ENCODE peak calls at places on chromosomes 5 and 9, in five cellular contexts. X is HL-60, Z is mammary epithelial cell, H is cardiac muscle cell, M is left ventricle myocardium inferior. I is an unnamed sample.

GRCh38 chr5:135669416-135669815 is 90.6 kb upstream of the CXCL14 start:
- DNase-seq in X (no peak), Z (no peak), H (no peak), M (no peak), I (no peak)

GRCh38 chr5:122316652-122317051 is 4.6 kb downstream of the SNCAIP start:
- DNase-seq in X (no peak), Z (no peak), H (no peak), M (no peak), I (no peak)

GRCh38 chr5:79020861-79021561 is 35.9 kb upstream of the ARSB start:
- DNase-seq in X (peak), Z (peak), H (peak), M (peak), I (peak)

GRCh38 chr5:42242829-42243485 is 180.3 kb upstream of the GHR start:
- DNase-seq in X (no peak), Z (no peak), H (no peak), M (no peak), I (no peak)

GRCh38 chr5:685262-686171 is 7.6 kb downstream of the TPPP start:
- DNase-seq in X (no peak), Z (no peak), H (no peak), M (peak), I (no peak)

GRCh38 chr9:127549771-127550170 is 62.3 kb upstream of the STXBP1 start:
- DNase-seq in X (no peak), Z (no peak), H (no peak), M (no peak), I (no peak)

GRCh38 chr5:78757269-78758053 is 108.9 kb upstream of the LHFPL2 start:
- DNase-seq in X (no peak), Z (no peak), H (no peak), M (peak), I (no peak)

GRCh38 chr9:137370865-137371520 is 52.0 kb downstream of the EXD3 start:
- DNase-seq in X (no peak), Z (no peak), H (no peak), M (no peak), I (no peak)

GRCh38 chr9:85431396-85432102 is 310.2 kb downstream of the AGTPBP1 start:
- DNase-seq in X (no peak), Z (peak), H (no peak), M (no peak), I (peak)

GRCh38 chr9:107487521-107488399 is 1.8 kb downstream of the KLF4 start:
- DNase-seq in X (peak), Z (no peak), H (peak), M (peak), I (no peak)

GRCh38 chr9:32877639-32878217 is 94.4 kb downstream of the TMEM215 start:
- DNase-seq in X (no peak), Z (no peak), H (no peak), M (no peak), I (no peak)

GRCh38 chr9:21095561-21095960 is 17.8 kb upstream of the IFNB1 start:
- DNase-seq in X (no peak), Z (no peak), H (no peak), M (no peak), I (no peak)

GRCh38 chr5:168773231-168773630 is 194.1 kb upstream of the PANK3 start:
- DNase-seq in X (no peak), Z (no peak), H (no peak), M (no peak), I (no peak)

GRCh38 chr5:143554918-143555477 is 151.5 kb upstream of the NR3C1 start:
- DNase-seq in X (peak), Z (no peak), H (no peak), M (no peak), I (no peak)

GRCh38 chr5:112247930-112248329 is 171.1 kb downstream of the EPB41L4A start:
- DNase-seq in X (no peak), Z (no peak), H (no peak), M (no peak), I (no peak)

GRCh38 chr9:37512439-37512838 is 26.7 kb downstream of the POLR1E start:
- DNase-seq in X (no peak), Z (no peak), H (no peak), M (no peak), I (no peak)

GRCh38 chr9:73219985-73220626 is 68.4 kb downstream of the ANXA1 start:
- DNase-seq in X (peak), Z (peak), H (no peak), M (no peak), I (peak)

GRCh38 chr9:135884328-135885035 is 22.9 kb downstream of the CAMSAP1 start:
- DNase-seq in X (no peak), Z (no peak), H (no peak), M (no peak), I (no peak)

GRCh38 chr9:128192601-128193371 is 1.4 kb upstream of the CIZ1 start:
- DNase-seq in X (no peak), Z (peak), H (no peak), M (peak), I (peak)

GRCh38 chr9:19161257-19162025 is 34.1 kb upstream of the PLIN2 start:
- DNase-seq in X (peak), Z (peak), H (no peak), M (no peak), I (peak)

GRCh38 chr9:86353591-86354047 is 591 bp downstream of the TUT7 start:
- DNase-seq in X (peak), Z (peak), H (peak), M (no peak), I (no peak)

GRCh38 chr5:143576721-143577484 is 173.4 kb upstream of the NR3C1 start:
- DNase-seq in X (no peak), Z (peak), H (no peak), M (no peak), I (no peak)

GRCh38 chr9:34990908-34991832 is 1.6 kb downstream of the DNAJB5 start:
- DNase-seq in X (no peak), Z (no peak), H (no peak), M (no peak), I (no peak)

GRCh38 chr9:87950765-87951488 is 23.4 kb downstream of the CDK20 start:
- DNase-seq in X (peak), Z (peak), H (peak), M (no peak), I (no peak)

GRCh38 chr5:42876375-42876844 is 64.7 kb upstream of the SELENOP start:
- DNase-seq in X (no peak), Z (no peak), H (no peak), M (no peak), I (no peak)

GRCh38 chr5:165882099-165882498 is 2376.7 kb downstream of the MAT2B start:
- DNase-seq in X (no peak), Z (no peak), H (no peak), M (no peak), I (no peak)

GRCh38 chr9:105672711-105673234 is 10.5 kb downstream of the TAL2 start:
- DNase-seq in X (peak), Z (no peak), H (no peak), M (no peak), I (no peak)

GRCh38 chr9:91033802-91034201 is 232.2 kb downstream of the SYK start:
- DNase-seq in X (peak), Z (no peak), H (peak), M (no peak), I (no peak)

GRCh38 chr5:135033026-135033861 is 784 bp downstream of the PITX1 start:
- DNase-seq in X (no peak), Z (peak), H (peak), M (peak), I (no peak)

GRCh38 chr5:68873198-68873597 is 220.6 kb upstream of the SLC30A5 start:
- DNase-seq in X (no peak), Z (no peak), H (no peak), M (no peak), I (no peak)

GRCh38 chr5:96909003-96909402 is 26.9 kb upstream of the LNPEP start:
- DNase-seq in X (no peak), Z (no peak), H (no peak), M (no peak), I (no peak)

DNA sequence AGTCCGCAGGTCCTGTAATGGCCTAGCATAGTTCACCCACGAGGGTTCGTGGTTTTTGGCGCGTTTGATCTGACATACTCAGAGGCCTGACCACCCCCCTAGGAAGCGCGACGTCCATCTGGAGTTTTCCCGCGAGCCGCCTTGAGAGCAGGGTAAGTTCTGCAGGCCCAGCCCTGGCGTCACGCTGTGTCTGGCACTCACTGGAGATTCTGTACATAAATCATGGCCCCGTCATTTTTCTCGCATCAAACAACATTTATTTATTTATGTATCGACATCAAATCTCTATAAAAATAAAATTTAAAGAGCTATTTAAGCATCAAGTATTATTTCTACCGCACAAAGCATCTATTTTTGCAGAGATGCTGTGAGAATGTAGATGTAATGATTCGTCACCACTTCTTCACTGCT is 446 bp upstream of the TRIM41 start:
- DNase-seq in X (no peak), Z (no peak), H (no peak), M (no peak), I (no peak)
- TF ChIP-seq CTCF in X (no peak), Z (no peak), H (no peak), M (no peak), I (no peak)

DNA sequence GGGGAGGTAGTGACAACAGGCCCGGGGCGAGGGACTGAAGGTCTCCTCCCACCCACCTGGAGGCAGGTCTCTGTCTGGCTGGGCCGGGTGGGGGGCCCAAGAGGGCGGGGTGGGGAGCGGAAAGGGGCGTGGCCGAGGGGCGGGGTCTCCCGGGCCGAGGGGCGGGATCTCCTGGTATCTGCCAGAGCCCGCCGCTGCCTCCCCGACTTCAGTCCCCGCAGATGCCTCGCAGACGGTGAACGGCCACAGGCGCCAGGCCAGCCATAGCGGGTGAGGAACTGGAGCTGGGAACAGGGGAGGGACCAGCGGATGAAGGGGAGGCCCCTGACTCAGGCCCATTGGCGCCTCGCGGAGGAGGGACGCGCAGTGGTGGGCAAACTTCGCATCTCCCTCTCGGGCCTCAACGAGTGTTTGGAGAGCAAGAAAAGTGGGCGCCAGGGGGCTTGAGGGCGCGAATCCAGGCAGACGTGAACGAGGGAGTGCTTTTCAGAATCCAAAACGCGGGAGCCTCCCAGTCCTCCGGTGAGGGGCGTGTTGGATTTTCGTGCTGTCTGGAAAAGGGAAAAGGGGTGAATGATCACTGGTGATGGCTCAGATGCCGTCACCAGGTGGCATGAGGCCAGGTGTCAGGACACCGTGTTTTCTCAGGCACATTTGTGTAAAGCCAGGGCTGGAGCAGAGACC is at the start of gene ADGRD2:
- DNase-seq in X (no peak), Z (no peak), H (peak), M (no peak), I (no peak)
- H3K4me3 ChIP-seq in X (no peak), Z (peak), H (no peak), M (peak), I (peak)

DNA sequence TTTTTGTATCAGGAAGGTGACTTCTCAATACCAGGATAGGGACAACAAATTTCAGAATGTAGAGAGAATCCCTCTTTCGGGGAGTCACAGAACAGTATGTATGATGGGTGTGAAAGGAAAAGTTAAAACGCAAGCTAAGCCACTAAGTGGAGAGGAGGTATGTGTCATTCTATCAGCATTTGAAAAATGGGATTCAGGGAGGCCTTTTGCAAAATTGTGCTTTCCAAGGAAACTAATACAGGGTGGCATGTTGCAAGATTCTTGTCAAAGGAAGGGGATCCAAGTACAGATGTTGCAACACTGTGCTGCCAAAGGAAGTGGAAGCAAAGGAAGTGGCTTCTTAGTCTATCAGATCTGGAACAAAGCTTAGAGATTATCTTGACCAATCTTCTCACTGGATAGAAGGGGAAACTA is 12.6 kb upstream of the TNIP1 start:
- DNase-seq in X (peak), Z (peak), H (no peak), M (no peak), I (peak)
- TF ChIP-seq CTCF in X (no peak), Z (no peak), H (no peak), M (no peak), I (peak)

GRCh38 chr9:10447036-10447435 is 165.8 kb downstream of the PTPRD start:
- DNase-seq in X (no peak), Z (no peak), H (no peak), M (no peak), I (no peak)
- H3K4me3 ChIP-seq in X (no peak), Z (no peak), H (no peak), M (no peak), I (no peak)

DNA sequence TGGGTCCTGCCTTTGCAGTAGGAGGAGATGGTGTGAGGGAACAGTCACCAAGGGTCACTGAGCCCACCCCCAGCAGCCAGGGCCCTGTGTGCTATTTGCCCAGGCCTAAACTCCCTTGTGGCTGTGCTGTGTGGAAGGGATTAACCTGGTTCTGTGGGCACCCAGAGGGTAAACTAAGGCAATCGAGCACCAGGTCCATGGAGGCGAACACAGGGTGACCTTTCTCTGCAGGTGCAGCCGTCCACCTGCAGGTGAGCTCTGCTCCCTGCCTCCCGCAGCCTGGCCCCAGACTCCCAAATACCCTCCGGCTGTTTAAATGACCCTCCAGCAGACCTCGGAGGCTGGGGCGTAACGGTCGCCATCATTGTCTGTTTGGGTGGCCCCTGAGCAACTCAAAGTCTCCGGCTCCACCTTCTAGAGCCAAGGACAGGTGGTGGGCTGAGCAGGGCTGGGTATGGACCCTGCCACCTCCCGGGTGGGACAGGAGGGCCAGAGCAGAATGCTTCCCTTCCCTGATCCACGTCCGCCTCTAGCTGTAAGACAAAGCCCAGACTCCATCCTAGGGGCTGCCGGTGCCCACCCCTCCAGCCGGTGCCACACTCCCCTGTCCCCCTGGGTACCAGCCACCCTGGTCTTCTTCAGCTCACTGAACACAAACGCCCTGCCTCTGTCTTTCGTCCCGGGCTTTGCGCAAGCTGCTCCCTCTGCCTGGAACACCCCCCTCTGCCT is 34.1 kb upstream of the FIBCD1 start:
- DNase-seq in X (no peak), Z (no peak), H (no peak), M (no peak), I (no peak)
- TF ChIP-seq CTCF in X (no peak), Z (no peak), H (no peak), M (no peak), I (no peak)